ENCODE peak calls at places on chromosomes 4 and X, in nine cellular contexts. J is fibroblast of the aortic adventitia, W is lung, T is retinal pigment epithelial cell, I is thyroid gland, M is endodermal cell, Q is suprapubic skin, N is uterus, S is Peyer's patch. P is an unnamed sample.

GRCh38 chr4:138192113-138192512 is 50.0 kb downstream of the SLC7A11 start:
- DNase-seq in J (no peak), W (no peak), T (no peak), I (no peak), M (no peak), Q (no peak), N (no peak), S (no peak), P (no peak)

GRCh38 chr4:182023469-182023868 is 219.7 kb upstream of the TENM3 start:
- DNase-seq in J (no peak), W (no peak), T (no peak), I (no peak), M (no peak), Q (no peak), N (no peak), S (no peak), P (no peak)

GRCh38 chr4:121701263-121701662 is 4.5 kb upstream of the ANXA5 start:
- DNase-seq in J (no peak), W (no peak), T (no peak), I (no peak), M (no peak), Q (no peak), N (no peak), S (no peak), P (no peak)

GRCh38 chr4:151921371-151921770 is 160.6 kb upstream of the GATB start:
- DNase-seq in J (peak; percentile 55), W (no peak), T (peak; percentile 15), I (no peak), M (no peak), Q (no peak), N (no peak), S (no peak), P (no peak)

GRCh38 chr4:80026080-80026479 is 46.9 kb downstream of the ANTXR2 start:
- DNase-seq in J (no peak), W (no peak), T (no peak), I (no peak), M (no peak), Q (no peak), N (no peak), S (no peak), P (no peak)

GRCh38 chrX:96985046-96985445 is 101.3 kb downstream of the RPA4 start:
- DNase-seq in J (peak; percentile 24), W (no peak), T (no peak), I (no peak), M (no peak), Q (no peak), N (no peak), S (no peak), P (no peak)

GRCh38 chr4:40579983-40580382 is 49.7 kb downstream of the RBM47 start:
- DNase-seq in J (peak; percentile 70), W (no peak), T (no peak), I (no peak), M (no peak), Q (no peak), N (no peak), S (no peak), P (no peak)

GRCh38 chrX:130246084-130246483 is 22.6 kb downstream of the ZNF280C start:
- DNase-seq in J (no peak), W (no peak), T (no peak), I (no peak), M (no peak), Q (no peak), N (no peak), S (no peak), P (no peak)

GRCh38 chr4:16626945-16627344 is 271.5 kb downstream of the LDB2 start:
- DNase-seq in J (peak; percentile 98), W (no peak), T (peak; percentile 71), I (no peak), M (no peak), Q (peak; percentile 75), N (peak; percentile 85), S (no peak), P (no peak)

GRCh38 chrX:16750136-16750535 is 30.7 kb downstream of the SYAP1 start:
- DNase-seq in J (no peak), W (no peak), T (peak; percentile 22), I (no peak), M (no peak), Q (no peak), N (no peak), S (no peak), P (no peak)

GRCh38 chr4:177907736-177908424 is 465.6 kb upstream of the AGA start:
- DNase-seq in J (no peak), W (no peak), T (no peak), I (no peak), M (peak; percentile 54), Q (no peak), N (no peak), S (no peak), P (no peak)

GRCh38 chrX:641671-642435 is 11.3 kb downstream of the SHOX start:
- DNase-seq in J (no peak), W (no peak), T (no peak), I (no peak), M (peak; percentile 40), Q (no peak), N (no peak), S (no peak), P (no peak)

GRCh38 chr4:146445198-146446150 is 76.3 kb downstream of the SLC10A7 start:
- DNase-seq in J (no peak), W (no peak), T (no peak), I (no peak), M (no peak), Q (no peak), N (no peak), S (no peak), P (no peak)

GRCh38 chrX:71652405-71652804 is 14.9 kb upstream of the LOC101059915 start:
- DNase-seq in J (peak; percentile 66), W (peak; percentile 45), T (peak; percentile 4), I (peak; percentile 52), M (peak; percentile 76), Q (no peak), N (peak; percentile 43), S (peak; percentile 72), P (no peak)

DNA sequence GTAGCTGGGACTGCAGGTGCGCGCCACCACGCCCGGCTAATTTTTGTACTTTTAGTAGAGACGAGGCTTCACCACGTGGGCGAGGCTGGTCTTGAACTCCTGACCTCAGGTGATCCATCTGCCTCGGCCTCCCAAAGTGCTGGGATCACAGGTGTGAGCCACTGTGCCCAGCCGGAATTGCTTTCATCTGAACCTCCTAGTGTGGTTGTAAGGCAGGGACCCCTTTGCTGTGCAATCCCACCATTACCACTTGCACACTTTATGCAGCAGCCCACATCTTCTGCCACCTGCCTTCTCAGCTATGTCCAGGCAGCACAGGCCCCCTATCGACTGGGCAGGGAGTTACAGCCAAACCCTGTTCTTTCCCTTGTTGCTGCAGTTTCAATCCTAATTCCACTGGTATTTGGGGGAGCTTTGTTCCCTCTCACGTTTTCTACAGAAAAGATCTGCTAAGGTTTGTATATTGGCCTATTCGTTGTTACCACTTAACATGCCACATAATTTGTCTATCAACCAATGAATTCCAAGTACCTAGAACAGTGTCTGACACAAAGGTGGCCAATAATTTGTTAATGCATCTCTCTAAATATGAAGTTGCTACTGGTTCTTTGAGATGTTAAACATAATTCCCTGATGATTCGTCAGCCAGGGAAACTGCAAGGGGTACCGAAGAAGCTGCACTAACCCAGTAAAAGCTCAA is 6.5 kb downstream of the RPL39 start:
- DNase-seq in J (peak; percentile 22), W (no peak), T (no peak), I (peak; percentile 2), M (peak; percentile 74), Q (no peak), N (no peak), S (peak; percentile 70), P (no peak)
- TF ChIP-seq CTCF in J (peak; percentile 65), W (no peak), T (peak; percentile 59), I (no peak), M (peak; percentile 63), Q (peak; percentile 26), N (no peak), S (peak; percentile 36), P (no peak)

GRCh38 chr4:130648570-130648969 is 1552.6 kb downstream of the C4orf33 start:
- DNase-seq in J (no peak), W (no peak), T (no peak), I (no peak), M (no peak), Q (no peak), N (no peak), S (no peak), P (no peak)
- TF ChIP-seq CTCF in J (no peak), W (no peak), T (no peak), I (no peak), M (no peak), Q (no peak), N (no peak), S (no peak), P (no peak)

GRCh38 chrX:102339312-102340298 is 92.6 kb downstream of the NXF2 start:
- DNase-seq in J (no peak), W (no peak), T (no peak), I (no peak), M (peak; percentile 87), Q (peak; percentile 35), N (no peak), S (no peak), P (no peak)

GRCh38 chrX:102338162-102338561 is 91.2 kb downstream of the NXF2 start:
- DNase-seq in J (no peak), W (no peak), T (no peak), I (no peak), M (no peak), Q (no peak), N (no peak), S (no peak), P (no peak)

GRCh38 chrX:102345916-102346315 is 93.9 kb downstream of the NXF2B start:
- DNase-seq in J (peak; percentile 55), W (peak; percentile 62), T (no peak), I (peak; percentile 61), M (peak; percentile 92), Q (peak; percentile 65), N (peak; percentile 61), S (peak; percentile 89), P (no peak)

DNA sequence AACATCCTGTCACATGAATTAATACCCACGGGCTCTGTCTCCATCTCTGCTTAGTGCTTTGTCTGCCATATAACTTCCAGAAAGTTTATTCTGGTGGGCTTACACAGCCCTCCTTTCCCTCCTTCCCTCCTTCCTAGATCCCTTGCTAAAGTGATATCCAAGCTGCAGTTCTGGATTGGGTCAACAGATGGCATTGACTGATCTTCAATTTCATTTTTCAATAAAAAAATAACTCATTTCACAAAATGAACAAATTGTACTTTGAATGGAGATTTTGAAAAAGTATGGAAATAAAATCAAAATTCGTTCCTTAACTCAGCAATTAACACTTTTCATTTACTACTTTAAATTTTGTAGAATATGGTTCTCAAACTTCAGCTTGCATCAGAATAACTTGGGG is 94.9 kb downstream of the NXF2 start:
- DNase-seq in J (no peak), W (no peak), T (no peak), I (no peak), M (no peak), Q (no peak), N (no peak), S (no peak), P (no peak)
- TF ChIP-seq CTCF in J (peak; percentile 49), W (no peak), T (peak; percentile 27), I (no peak), M (peak; percentile 48), Q (no peak), N (no peak), S (no peak), P (peak; percentile 33)

DNA sequence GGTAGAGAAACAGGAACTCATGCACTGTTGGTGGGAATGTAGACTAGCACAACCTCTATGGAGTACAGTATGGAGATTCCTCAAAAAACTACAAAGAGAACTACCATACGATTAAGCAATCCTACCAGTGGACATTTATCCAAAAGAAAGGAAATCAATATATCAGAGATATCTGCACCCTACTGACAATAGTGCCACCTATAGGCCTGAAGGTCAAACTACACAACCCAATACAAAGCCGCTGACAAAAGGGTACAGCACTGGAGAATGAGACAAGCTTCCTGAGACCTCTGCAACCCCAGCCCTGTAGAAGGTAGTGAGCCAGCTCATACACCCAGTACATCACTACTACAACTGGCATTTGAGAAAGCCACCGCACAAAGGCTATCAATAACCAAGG is 67.1 kb downstream of the CBR4 start:
- DNase-seq in J (no peak), W (no peak), T (no peak), I (no peak), M (peak; percentile 67), Q (no peak), N (no peak), S (no peak), P (no peak)
- TF ChIP-seq CTCF in J (peak; percentile 52), W (no peak), T (peak; percentile 56), I (no peak), M (peak; percentile 84), Q (no peak), N (no peak), S (peak; percentile 23), P (peak; percentile 59)